ENCODE peak calls at places on chromosome 18, in six cellular contexts. F is NCI-H1694 treated with DMSO at 0.1 percent for 48 hours; X is effector memory CD4-positive, alpha-beta T cell; E is activated CD8-positive, alpha-beta memory T cell treated with anti-CD3 and anti-CD28 coated beads, Interleukin-2, amount 50 U/mL, for 4 hours; Z is neural progenitor cell; Q is activated CD4-positive, alpha-beta T cell treated with anti-CD3 and anti-CD28 coated beads, Interleukin-2, amount 10 ng/mL, durations not matched to agents 7 days and 5 days. J is an unnamed sample.

GRCh38 chr18:79608069-79608468 is 71.5 kb upstream of the CTDP1 start:
- DNase-seq in F (no peak), X (no peak), E (no peak), Z (no peak), Q (no peak), J (no peak)

GRCh38 chr18:49623571-49623970 is 61.7 kb downstream of the LIPG start:
- DNase-seq in F (no peak), X (no peak), E (no peak), Z (no peak), Q (no peak), J (no peak)

GRCh38 chr18:59059140-59059539 is 80.5 kb upstream of the SEC11C start:
- DNase-seq in F (no peak), X (no peak), E (no peak), Z (no peak), Q (no peak), J (no peak)

GRCh38 chr18:54215069-54215468 is 9.4 kb downstream of the MBD2 start:
- DNase-seq in F (no peak), X (no peak), E (no peak), Z (no peak), Q (no peak), J (no peak)

GRCh38 chr18:4024702-4025101 is 430.4 kb downstream of the DLGAP1 start:
- DNase-seq in F (no peak), X (no peak), E (no peak), Z (no peak), Q (no peak), J (no peak)

GRCh38 chr18:47507651-47508050 is 256.2 kb upstream of the SKOR2 start:
- DNase-seq in F (no peak), X (no peak), E (no peak), Z (no peak), Q (no peak), J (no peak)

GRCh38 chr18:31791817-31792579 is 31.3 kb upstream of the SLC25A52 start:
- DNase-seq in F (no peak), X (no peak), E (no peak), Z (no peak), Q (no peak), J (no peak)

GRCh38 chr18:53909668-53910067 is 314.8 kb downstream of the MBD2 start:
- DNase-seq in F (no peak), X (no peak), E (no peak), Z (no peak), Q (peak), J (no peak)

GRCh38 chr18:75500510-75500909 is 73.0 kb upstream of the SMIM21 start:
- DNase-seq in F (no peak), X (no peak), E (no peak), Z (no peak), Q (no peak), J (no peak)

GRCh38 chr18:14997367-14997766 is 249.4 kb downstream of the ANKRD30B start:
- DNase-seq in F (no peak), X (no peak), E (no peak), Z (no peak), Q (no peak), J (no peak)

GRCh38 chr18:69758458-69758857 is 189.2 kb downstream of the CD226 start:
- DNase-seq in F (no peak), X (no peak), E (no peak), Z (no peak), Q (no peak), J (no peak)

GRCh38 chr18:23963443-23964185 is 50.9 kb upstream of the TTC39C start:
- DNase-seq in F (no peak), X (no peak), E (no peak), Z (no peak), Q (no peak), J (no peak)

GRCh38 chr18:58025733-58026132 is 18.3 kb upstream of the NEDD4L start:
- DNase-seq in F (no peak), X (no peak), E (no peak), Z (no peak), Q (no peak), J (no peak)

GRCh38 chr18:58136865-58137264 is 92.8 kb downstream of the NEDD4L start:
- DNase-seq in F (no peak), X (no peak), E (no peak), Z (no peak), Q (no peak), J (no peak)

GRCh38 chr18:7169601-7170000 is 52.0 kb upstream of the LAMA1 start:
- DNase-seq in F (no peak), X (no peak), E (no peak), Z (no peak), Q (no peak), J (no peak)

GRCh38 chr18:944440-944839 is 39.8 kb downstream of the ADCYAP1 start:
- DNase-seq in F (no peak), X (no peak), E (no peak), Z (no peak), Q (no peak), J (no peak)

GRCh38 chr18:49021433-49022129 is 70.8 kb upstream of the SMAD7 start:
- DNase-seq in F (no peak), X (no peak), E (peak), Z (peak), Q (peak), J (peak)

GRCh38 chr18:13570216-13570615 is 156.1 kb downstream of the FAM210A start:
- DNase-seq in F (no peak), X (no peak), E (no peak), Z (no peak), Q (no peak), J (no peak)

GRCh38 chr18:6886931-6887330 is 157.4 kb downstream of the ARHGAP28 start:
- DNase-seq in F (no peak), X (no peak), E (no peak), Z (no peak), Q (no peak), J (no peak)

GRCh38 chr18:46953195-46953594 is 35.8 kb downstream of the KATNAL2 start:
- DNase-seq in F (no peak), X (no peak), E (no peak), Z (no peak), Q (no peak), J (no peak)

GRCh38 chr18:35432565-35433001 is 55.4 kb upstream of the ZNF396 start:
- DNase-seq in F (no peak), X (no peak), E (no peak), Z (no peak), Q (no peak), J (no peak)

GRCh38 chr18:22752014-22752413 is 181.1 kb upstream of the RBBP8 start:
- DNase-seq in F (no peak), X (no peak), E (no peak), Z (no peak), Q (no peak), J (no peak)

GRCh38 chr18:34544930-34545329 is 165.2 kb upstream of the DTNA start:
- DNase-seq in F (no peak), X (no peak), E (no peak), Z (no peak), Q (no peak), J (no peak)

GRCh38 chr18:73683618-73684238 is 463.9 kb downstream of the FBXO15 start:
- DNase-seq in F (no peak), X (no peak), E (no peak), Z (no peak), Q (no peak), J (no peak)

GRCh38 chr18:75116809-75117208 is 92.1 kb downstream of the PTGR3 start:
- DNase-seq in F (no peak), X (no peak), E (no peak), Z (no peak), Q (no peak), J (no peak)

GRCh38 chr18:58148954-58149471 is 105.0 kb downstream of the NEDD4L start:
- DNase-seq in F (no peak), X (no peak), E (no peak), Z (no peak), Q (no peak), J (peak)

GRCh38 chr18:35077937-35078336 is 36.7 kb downstream of the MAPRE2 start:
- DNase-seq in F (no peak), X (no peak), E (no peak), Z (no peak), Q (no peak), J (no peak)

GRCh38 chr18:57802166-57802868 is 798 bp downstream of the ATP8B1 start:
- DNase-seq in F (no peak), X (no peak), E (no peak), Z (peak), Q (no peak), J (no peak)

GRCh38 chr18:36532815-36533214 is 235.3 kb downstream of the FHOD3 start:
- DNase-seq in F (no peak), X (no peak), E (no peak), Z (no peak), Q (no peak), J (no peak)

GRCh38 chr18:61651880-61652268 is 240.9 kb downstream of the RNF152 start:
- DNase-seq in F (no peak), X (no peak), E (no peak), Z (no peak), Q (no peak), J (peak)

GRCh38 chr18:51614033-51614432 is 416.6 kb upstream of the MEX3C start:
- DNase-seq in F (no peak), X (no peak), E (no peak), Z (no peak), Q (no peak), J (no peak)

GRCh38 chr18:30248061-30248460 is 794.5 kb downstream of the DSC3 start:
- DNase-seq in F (peak), X (no peak), E (no peak), Z (no peak), Q (no peak), J (no peak)

GRCh38 chr18:59459352-59460059 is 100.4 kb upstream of the LMAN1 start:
- DNase-seq in F (peak), X (no peak), E (no peak), Z (peak), Q (no peak), J (no peak)

GRCh38 chr18:3012306-3012919 is 531 bp downstream of the LPIN2 start:
- DNase-seq in F (no peak), X (peak), E (peak), Z (no peak), Q (peak), J (peak)

GRCh38 chr18:62480927-62481326 is 41.9 kb upstream of the ZCCHC2 start:
- DNase-seq in F (no peak), X (no peak), E (no peak), Z (no peak), Q (no peak), J (no peak)

GRCh38 chr18:36811430-36811829 is 17.4 kb downstream of the TPGS2 start:
- DNase-seq in F (no peak), X (no peak), E (no peak), Z (no peak), Q (no peak), J (no peak)

GRCh38 chr18:36330435-36331049 is 33.0 kb downstream of the FHOD3 start:
- DNase-seq in F (no peak), X (no peak), E (no peak), Z (no peak), Q (no peak), J (no peak)

GRCh38 chr18:34330308-34330707 is 105.6 kb upstream of the NOL4 start:
- DNase-seq in F (no peak), X (no peak), E (no peak), Z (no peak), Q (no peak), J (no peak)